ENCODE peak calls at places on chromosomes 1 and 21, in six cellular contexts. One of them, this sample, is unnamed.

GRCh38 chr1:97192872-97193572 is 471.4 kb downstream of the PTBP2 start:
- DNase-seq in T follicular helper cell: no peak
- DNase-seq in Daoy: peak; percentile 95
- DNase-seq in stimulated activated CD4-positive, alpha-beta T cell treated with anti-CD3 and anti-CD28 coated beads, Interleukin-4, amount 100 ng/mL, for 1 hour: no peak
- DNase-seq in COLO829: peak; percentile 33
- DNase-seq in H7: no peak
- DNase-seq in this sample: no peak

GRCh38 chr1:101081496-101082282 is 56.1 kb upstream of the DPH5 start:
- DNase-seq in T follicular helper cell: no peak
- DNase-seq in Daoy: no peak
- DNase-seq in stimulated activated CD4-positive, alpha-beta T cell treated with anti-CD3 and anti-CD28 coated beads, Interleukin-4, amount 100 ng/mL, for 1 hour: peak; percentile 17
- DNase-seq in COLO829: no peak
- DNase-seq in H7: no peak
- DNase-seq in this sample: no peak

GRCh38 chr21:45383111-45383614 is 21.8 kb upstream of the COL18A1 start:
- DNase-seq in T follicular helper cell: no peak
- DNase-seq in Daoy: no peak
- DNase-seq in stimulated activated CD4-positive, alpha-beta T cell treated with anti-CD3 and anti-CD28 coated beads, Interleukin-4, amount 100 ng/mL, for 1 hour: no peak
- DNase-seq in COLO829: no peak
- DNase-seq in H7: no peak
- DNase-seq in this sample: no peak

GRCh38 chr1:204093421-204093717 is 20.5 kb downstream of the SOX13 start:
- DNase-seq in T follicular helper cell: no peak
- DNase-seq in Daoy: no peak
- DNase-seq in stimulated activated CD4-positive, alpha-beta T cell treated with anti-CD3 and anti-CD28 coated beads, Interleukin-4, amount 100 ng/mL, for 1 hour: no peak
- DNase-seq in COLO829: no peak
- DNase-seq in H7: no peak
- DNase-seq in this sample: no peak

GRCh38 chr1:182460550-182460951 is 10.6 kb downstream of the RGSL1 start:
- DNase-seq in T follicular helper cell: no peak
- DNase-seq in Daoy: no peak
- DNase-seq in stimulated activated CD4-positive, alpha-beta T cell treated with anti-CD3 and anti-CD28 coated beads, Interleukin-4, amount 100 ng/mL, for 1 hour: no peak
- DNase-seq in COLO829: no peak
- DNase-seq in H7: no peak
- DNase-seq in this sample: no peak

GRCh38 chr1:39652105-39652504 is 12.7 kb upstream of the HEYL start:
- DNase-seq in T follicular helper cell: no peak
- DNase-seq in Daoy: no peak
- DNase-seq in stimulated activated CD4-positive, alpha-beta T cell treated with anti-CD3 and anti-CD28 coated beads, Interleukin-4, amount 100 ng/mL, for 1 hour: no peak
- DNase-seq in COLO829: no peak
- DNase-seq in H7: no peak
- DNase-seq in this sample: no peak

GRCh38 chr1:168623003-168623828 is 46.8 kb downstream of the XCL1 start:
- DNase-seq in T follicular helper cell: no peak
- DNase-seq in Daoy: peak; percentile 90
- DNase-seq in stimulated activated CD4-positive, alpha-beta T cell treated with anti-CD3 and anti-CD28 coated beads, Interleukin-4, amount 100 ng/mL, for 1 hour: no peak
- DNase-seq in COLO829: peak; percentile 7
- DNase-seq in H7: no peak
- DNase-seq in this sample: no peak

GRCh38 chr21:18443686-18444085 is 40.1 kb upstream of the TMPRSS15 start:
- DNase-seq in T follicular helper cell: no peak
- DNase-seq in Daoy: no peak
- DNase-seq in stimulated activated CD4-positive, alpha-beta T cell treated with anti-CD3 and anti-CD28 coated beads, Interleukin-4, amount 100 ng/mL, for 1 hour: no peak
- DNase-seq in COLO829: no peak
- DNase-seq in H7: no peak
- DNase-seq in this sample: no peak

GRCh38 chr1:113976609-113977278 is 2.5 kb upstream of the OLFML3 start:
- DNase-seq in T follicular helper cell: no peak
- DNase-seq in Daoy: no peak
- DNase-seq in stimulated activated CD4-positive, alpha-beta T cell treated with anti-CD3 and anti-CD28 coated beads, Interleukin-4, amount 100 ng/mL, for 1 hour: no peak
- DNase-seq in COLO829: no peak
- DNase-seq in H7: peak; percentile 63
- DNase-seq in this sample: no peak

GRCh38 chr1:16162163-16162822 is 6.4 kb upstream of the EPHA2 start:
- DNase-seq in T follicular helper cell: peak; percentile 51
- DNase-seq in Daoy: no peak
- DNase-seq in stimulated activated CD4-positive, alpha-beta T cell treated with anti-CD3 and anti-CD28 coated beads, Interleukin-4, amount 100 ng/mL, for 1 hour: peak; percentile 54
- DNase-seq in COLO829: no peak
- DNase-seq in H7: peak; percentile 96
- DNase-seq in this sample: peak; percentile 61

GRCh38 chr1:22805672-22806038 is 95.0 kb downstream of the EPHB2 start:
- DNase-seq in T follicular helper cell: no peak
- DNase-seq in Daoy: no peak
- DNase-seq in stimulated activated CD4-positive, alpha-beta T cell treated with anti-CD3 and anti-CD28 coated beads, Interleukin-4, amount 100 ng/mL, for 1 hour: no peak
- DNase-seq in COLO829: no peak
- DNase-seq in H7: peak; percentile 83
- DNase-seq in this sample: no peak

GRCh38 chr1:210446479-210446878 is 117.8 kb downstream of the HHAT start:
- DNase-seq in T follicular helper cell: peak; percentile 52
- DNase-seq in Daoy: peak; percentile 61
- DNase-seq in stimulated activated CD4-positive, alpha-beta T cell treated with anti-CD3 and anti-CD28 coated beads, Interleukin-4, amount 100 ng/mL, for 1 hour: peak; percentile 80
- DNase-seq in COLO829: peak; percentile 76
- DNase-seq in H7: no peak
- DNase-seq in this sample: peak; percentile 68

GRCh38 chr1:35505911-35506798 is 51.0 kb downstream of the KIAA0319L start:
- DNase-seq in T follicular helper cell: peak; percentile 24
- DNase-seq in Daoy: peak; percentile 83
- DNase-seq in stimulated activated CD4-positive, alpha-beta T cell treated with anti-CD3 and anti-CD28 coated beads, Interleukin-4, amount 100 ng/mL, for 1 hour: no peak
- DNase-seq in COLO829: peak; percentile 94
- DNase-seq in H7: no peak
- DNase-seq in this sample: peak; percentile 62

GRCh38 chr21:46124083-46124925 is 26.4 kb downstream of the COL6A2 start:
- DNase-seq in T follicular helper cell: no peak
- DNase-seq in Daoy: no peak
- DNase-seq in stimulated activated CD4-positive, alpha-beta T cell treated with anti-CD3 and anti-CD28 coated beads, Interleukin-4, amount 100 ng/mL, for 1 hour: no peak
- DNase-seq in COLO829: no peak
- DNase-seq in H7: peak; percentile 51
- DNase-seq in this sample: no peak